ENCODE peak calls at places on chromosomes 2 and 18, in nine cellular contexts. E is pancreas, N is endothelial cell of umbilical vein, O is H9, H is tibial nerve, G is fibroblast of lung, Y is A549, Z is right lobe of liver, S is thyroid gland. L is an unnamed sample.

GRCh38 chr2:109689182-109689935 is 75.2 kb downstream of the SOWAHC start:
- DNase-seq in Z (no peak), S (no peak), Y (no peak), G (no peak), N (no peak), O (no peak), E (no peak), H (no peak), L (no peak)

GRCh38 chr2:226611944-226612318 is 187.7 kb downstream of the IRS1 start:
- DNase-seq in O (no peak), H (no peak), S (peak; percentile 23), Y (peak; percentile 49), E (no peak), Z (no peak), G (peak; percentile 38), N (no peak), L (peak; percentile 73)

GRCh38 chr2:191746809-191747208 is 68.9 kb downstream of the NABP1 start:
- DNase-seq in Y (no peak), N (no peak), Z (no peak), H (no peak), E (no peak), S (no peak), G (no peak), O (no peak), L (no peak)

GRCh38 chr2:39232141-39232540 is 11.6 kb downstream of the CDKL4 start:
- DNase-seq in H (no peak), G (no peak), Z (no peak), Y (no peak), N (no peak), E (no peak), O (no peak), S (no peak), L (no peak)

GRCh38 chr2:218255441-218255840 is 5.4 kb upstream of the GPBAR1 start:
- DNase-seq in O (no peak), Z (no peak), H (no peak), S (no peak), G (peak; percentile 46), N (no peak), Y (no peak), E (no peak), L (peak; percentile 33)

GRCh38 chr18:26746284-26747130 is 119.0 kb downstream of the AQP4 start:
- DNase-seq in Z (no peak), H (no peak), N (no peak), G (peak; percentile 27), Y (peak; percentile 58), S (no peak), E (no peak), O (no peak), L (no peak)

GRCh38 chr18:79506191-79507075 is 110.7 kb downstream of the NFATC1 start:
- DNase-seq in E (no peak), H (peak; percentile 63), Z (peak; percentile 46), G (no peak), O (no peak), Y (no peak), S (peak; percentile 81), N (no peak), L (no peak)

GRCh38 chr2:23631391-23631790 is 246.4 kb downstream of the KLHL29 start:
- DNase-seq in H (no peak), G (no peak), N (no peak), O (no peak), Y (no peak), Z (no peak), E (no peak), S (no peak), L (no peak)

GRCh38 chr18:11518788-11519685 is 90.4 kb upstream of the SLC35G4 start:
- DNase-seq in G (peak; percentile 65), O (peak; percentile 86), S (peak; percentile 73), E (peak; percentile 48), Y (peak; percentile 62), N (peak; percentile 39), H (peak; percentile 29), Z (peak; percentile 66), L (no peak)

GRCh38 chr18:57150828-57151227 is 3.9 kb downstream of the BOD1L2 start:
- DNase-seq in E (peak; percentile 53), S (no peak), G (no peak), H (no peak), Y (no peak), O (peak; percentile 67), N (no peak), Z (no peak), L (no peak)

GRCh38 chr2:144801325-144801724 is 281.4 kb upstream of the ZEB2 start:
- DNase-seq in Z (no peak), G (no peak), O (no peak), H (no peak), N (no peak), Y (no peak), E (no peak), S (no peak), L (no peak)

GRCh38 chr2:203804070-203804469 is 63.5 kb upstream of the CTLA4 start:
- DNase-seq in O (no peak), Y (no peak), N (no peak), G (peak; percentile 91), S (no peak), E (no peak), H (no peak), Z (no peak), L (no peak)

GRCh38 chr2:190718652-190719526 is 70.0 kb downstream of the NAB1 start:
- DNase-seq in S (peak; percentile 19), Y (peak; percentile 74), E (no peak), H (no peak), G (no peak), N (peak; percentile 85), Z (no peak), O (no peak), L (peak; percentile 85)

GRCh38 chr2:29485631-29486030 is 370.4 kb downstream of the CLIP4 start:
- DNase-seq in Z (no peak), S (no peak), H (no peak), E (no peak), Y (no peak), G (no peak), O (no peak), N (no peak), L (no peak)

GRCh38 chr2:128380061-128380889 is 61.6 kb upstream of the HS6ST1 start:
- DNase-seq in S (no peak), E (no peak), N (no peak), G (no peak), O (peak; percentile 24), Y (no peak), Z (peak; percentile 45), H (no peak), L (no peak)

GRCh38 chr2:144230452-144231085 is 289.4 kb downstream of the ZEB2 start:
- DNase-seq in E (no peak), H (no peak), G (peak; percentile 75), Y (peak; percentile 23), Z (no peak), O (no peak), N (peak; percentile 9), S (no peak), L (peak; percentile 26)

GRCh38 chr2:218003994-218004419 is 1.2 kb upstream of the TNS1 start:
- DNase-seq in E (peak; percentile 83), S (peak; percentile 73), Z (no peak), N (no peak), H (peak; percentile 76), G (peak; percentile 98), O (no peak), Y (peak; percentile 73), L (no peak)

GRCh38 chr2:112109278-112109677 is 28.9 kb upstream of the FBLN7 start:
- DNase-seq in G (no peak), O (no peak), E (no peak), Y (no peak), S (no peak), N (no peak), Z (no peak), H (no peak), L (no peak)

GRCh38 chr2:173459363-173459762 is 104.7 kb downstream of the CDCA7 start:
- DNase-seq in Z (no peak), N (no peak), H (no peak), S (no peak), E (no peak), G (no peak), O (no peak), Y (no peak), L (peak; percentile 6)

GRCh38 chr2:205712983-205713531 is 30.8 kb downstream of the NRP2 start:
- DNase-seq in O (no peak), N (peak; percentile 69), Y (no peak), E (no peak), H (no peak), Z (no peak), G (no peak), S (no peak), L (no peak)
- H3K4me1 ChIP-seq in O (no peaks in the 10 kb centered on the region), N (peaks cover 30% of the 10 kb centered on the region), Y (peaks cover 87% of the 10 kb centered on the region), E (no peaks in the 10 kb centered on the region), H (peaks cover 34% of the 10 kb centered on the region), Z (no peaks in the 10 kb centered on the region), G (peaks cover 18% of the 10 kb centered on the region), S (peaks cover 10% of the 10 kb centered on the region), L (peaks cover 15% of the 10 kb centered on the region)

DNA sequence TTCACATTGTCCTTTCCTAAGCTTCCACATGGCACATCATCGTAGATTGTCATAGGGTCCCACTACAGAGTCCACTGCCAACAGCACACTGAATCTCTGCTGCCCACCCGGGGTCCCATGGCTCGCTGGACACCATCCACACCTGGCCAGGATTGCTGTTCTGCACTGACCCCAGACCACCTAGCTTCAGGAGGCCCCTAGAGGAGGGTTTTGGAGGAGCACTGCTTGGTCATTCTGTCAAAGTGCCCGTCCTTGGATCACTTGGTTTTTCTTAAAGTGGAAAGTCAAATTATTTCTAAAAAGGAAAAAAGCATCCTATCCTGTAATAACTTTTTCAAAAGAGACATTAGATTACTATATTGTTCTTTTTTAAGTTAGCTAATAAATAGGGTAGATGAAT is 59.0 kb downstream of the CHRNA1 start:
- DNase-seq in S (no peak), O (no peak), G (no peak), Y (no peak), H (no peak), Z (no peak), N (no peak), E (no peak), L (no peak)
- TF ChIP-seq CTCF in S (no peak), O (peak; percentile 43), G (no peak), Y (no peak), H (no peak), Z (no peak), N (no peak), E (no peak), L (no peak)

GRCh38 chr18:69686861-69687260 is 260.8 kb downstream of the CD226 start:
- DNase-seq in Z (no peak), H (no peak), N (no peak), Y (no peak), O (no peak), S (no peak), G (peak; percentile 67), E (no peak), L (no peak)
- H3K4me1 ChIP-seq in Z (no peaks in the 10 kb centered on the region), H (no peaks in the 10 kb centered on the region), N (no peaks in the 10 kb centered on the region), Y (no peaks in the 10 kb centered on the region), O (peaks cover 5% of the 10 kb centered on the region), S (no peaks in the 10 kb centered on the region), G (peaks cover 4% of the 10 kb centered on the region), E (no peaks in the 10 kb centered on the region), L (no peaks in the 10 kb centered on the region)

GRCh38 chr2:43199492-43200481 is 26.6 kb downstream of the ZFP36L2 start:
- DNase-seq in E (peak; percentile 53), Y (no peak), O (peak; percentile 51), H (no peak), S (no peak), G (no peak), N (no peak), Z (no peak), L (peak; percentile 82)
- TF ChIP-seq CTCF in E (no peak), Y (no peak), O (no peak), H (no peak), S (no peak), G (no peak), N (no peak), Z (no peak), L (peak; percentile 31)